ENCODE peak calls at places on chromosomes 16 and 17, in seven cellular contexts. G, M, C, R, P, Y and Z are unnamed samples.

GRCh38 chr16:23952128-23953041 is 116.6 kb downstream of the PRKCB start:
- DNase-seq in G (no peak), M (peak), C (no peak), R (peak), P (no peak), Y (no peak), Z (peak)

GRCh38 chr16:84599528-84600202 is 18.2 kb downstream of the COTL1 start:
- DNase-seq in G (no peak), M (no peak), C (peak), R (no peak), P (no peak), Y (peak), Z (peak)

GRCh38 chr16:17162560-17162959 is 308.2 kb downstream of the XYLT1 start:
- DNase-seq in G (no peak), M (no peak), C (no peak), R (no peak), P (no peak), Y (no peak), Z (no peak)

GRCh38 chr17:48283907-48284306 is 146.1 kb downstream of the SKAP1 start:
- DNase-seq in G (no peak), M (no peak), C (no peak), R (no peak), P (no peak), Y (no peak), Z (no peak)

GRCh38 chr16:3215601-3216262 is 19.2 kb downstream of the ZNF200 start:
- DNase-seq in G (no peak), M (no peak), C (no peak), R (no peak), P (no peak), Y (no peak), Z (no peak)

GRCh38 chr17:14197582-14197981 is 39.1 kb downstream of the CDRT15 start:
- DNase-seq in G (no peak), M (no peak), C (no peak), R (no peak), P (no peak), Y (no peak), Z (no peak)

GRCh38 chr16:77273815-77274214 is 74.6 kb downstream of the SYCE1L start:
- DNase-seq in G (no peak), M (no peak), C (no peak), R (no peak), P (no peak), Y (no peak), Z (no peak)

GRCh38 chr16:89118361-89119061 is 24.9 kb downstream of the ACSF3 start:
- DNase-seq in G (no peak), M (no peak), C (no peak), R (no peak), P (no peak), Y (peak), Z (no peak)

GRCh38 chr16:72474511-72475123 is 302.7 kb upstream of the PMFBP1 start:
- DNase-seq in G (peak), M (no peak), C (no peak), R (peak), P (no peak), Y (peak), Z (no peak)

GRCh38 chr17:28712037-28712704 is 483 bp upstream of the PROCA1 start:
- DNase-seq in G (no peak), M (peak), C (no peak), R (no peak), P (no peak), Y (no peak), Z (no peak)

DNA sequence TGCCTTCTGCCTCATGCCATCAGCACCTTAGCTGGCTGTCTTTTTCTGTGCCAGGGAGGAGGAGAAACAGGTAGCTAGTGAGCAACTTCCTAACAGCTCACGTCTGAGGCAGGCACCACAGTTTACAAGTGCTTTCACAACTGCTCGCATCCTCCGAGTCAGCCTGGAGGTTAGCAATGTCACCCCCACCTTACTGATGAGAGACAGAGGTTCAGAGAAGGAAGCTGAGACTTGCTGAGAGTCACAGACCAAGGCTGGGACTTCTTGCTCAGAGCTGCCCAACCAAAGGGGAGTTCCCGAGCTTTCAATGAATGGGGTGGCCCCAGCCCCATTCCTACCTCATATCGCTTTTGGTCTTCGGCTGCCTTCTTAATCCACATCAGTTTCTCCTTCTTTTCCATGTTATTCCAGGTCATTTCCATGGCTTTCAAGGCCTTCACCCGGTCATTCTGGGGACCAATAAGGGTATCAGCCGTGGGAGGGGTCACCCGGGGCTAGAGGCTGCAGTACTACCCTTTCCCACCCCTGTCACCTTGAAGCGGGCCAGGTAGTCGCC is 9.6 kb downstream of the UBTF start:
- DNase-seq in G (no peak), M (no peak), C (no peak), R (no peak), P (no peak), Y (no peak), Z (no peak)
- TF ChIP-seq JUND in G (no peak), M (no peak), C (no peak), R (no peak), P (no peak), Y (no peak), Z (no peak)

GRCh38 chr16:30997000-30997886 is 12.2 kb downstream of the HSD3B7 start:
- DNase-seq in G (peak), M (peak), C (peak), R (peak), P (peak), Y (peak), Z (peak)

GRCh38 chr16:30995927-30996323 is 10.9 kb downstream of the HSD3B7 start:
- DNase-seq in G (no peak), M (no peak), C (no peak), R (no peak), P (no peak), Y (no peak), Z (no peak)

GRCh38 chr16:30996324-30996999 is 11.5 kb downstream of the HSD3B7 start:
- DNase-seq in G (no peak), M (peak), C (no peak), R (no peak), P (no peak), Y (peak), Z (no peak)

GRCh38 chr16:30998852-30999761 is 11.3 kb downstream of the STX1B start:
- DNase-seq in G (no peak), M (no peak), C (no peak), R (no peak), P (no peak), Y (peak), Z (no peak)

GRCh38 chr16:30997887-30998711 is 12.3 kb downstream of the STX1B start:
- DNase-seq in G (peak), M (no peak), C (no peak), R (no peak), P (no peak), Y (peak), Z (no peak)
- TF ChIP-seq JUND in G (no peak), M (no peak), C (no peak), R (no peak), P (no peak), Y (no peak), Z (peak)

DNA sequence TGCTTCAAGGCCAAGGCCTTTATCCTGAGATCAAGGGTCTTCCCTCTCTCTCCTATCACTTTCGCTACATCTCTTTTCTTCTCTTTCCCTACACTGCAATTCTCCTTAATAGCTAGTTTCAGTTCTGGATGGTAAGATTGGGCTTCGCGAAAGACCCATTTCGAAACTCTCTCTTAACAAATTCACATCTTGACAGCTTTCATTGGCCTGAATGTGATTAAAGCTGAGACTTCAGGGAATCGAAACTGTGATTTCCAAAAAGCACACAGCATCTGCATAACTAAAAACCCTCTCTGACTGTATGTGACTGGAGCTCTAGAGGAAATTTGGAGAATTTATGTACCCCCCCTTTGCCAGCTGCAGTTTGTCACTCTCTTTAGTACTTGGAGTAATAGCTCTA is 105.2 kb upstream of the FAM20A start:
- DNase-seq in G (no peak), M (no peak), C (no peak), R (no peak), P (no peak), Y (no peak), Z (no peak)
- TF ChIP-seq JUND in G (no peak), M (no peak), C (no peak), R (no peak), P (no peak), Y (no peak), Z (no peak)

GRCh38 chr16:74146643-74147042 is 150.0 kb upstream of the PSMD7 start:
- DNase-seq in G (no peak), M (no peak), C (no peak), R (no peak), P (no peak), Y (no peak), Z (no peak)
- TF ChIP-seq JUND in G (no peak), M (no peak), C (no peak), R (no peak), P (no peak), Y (no peak), Z (no peak)

DNA sequence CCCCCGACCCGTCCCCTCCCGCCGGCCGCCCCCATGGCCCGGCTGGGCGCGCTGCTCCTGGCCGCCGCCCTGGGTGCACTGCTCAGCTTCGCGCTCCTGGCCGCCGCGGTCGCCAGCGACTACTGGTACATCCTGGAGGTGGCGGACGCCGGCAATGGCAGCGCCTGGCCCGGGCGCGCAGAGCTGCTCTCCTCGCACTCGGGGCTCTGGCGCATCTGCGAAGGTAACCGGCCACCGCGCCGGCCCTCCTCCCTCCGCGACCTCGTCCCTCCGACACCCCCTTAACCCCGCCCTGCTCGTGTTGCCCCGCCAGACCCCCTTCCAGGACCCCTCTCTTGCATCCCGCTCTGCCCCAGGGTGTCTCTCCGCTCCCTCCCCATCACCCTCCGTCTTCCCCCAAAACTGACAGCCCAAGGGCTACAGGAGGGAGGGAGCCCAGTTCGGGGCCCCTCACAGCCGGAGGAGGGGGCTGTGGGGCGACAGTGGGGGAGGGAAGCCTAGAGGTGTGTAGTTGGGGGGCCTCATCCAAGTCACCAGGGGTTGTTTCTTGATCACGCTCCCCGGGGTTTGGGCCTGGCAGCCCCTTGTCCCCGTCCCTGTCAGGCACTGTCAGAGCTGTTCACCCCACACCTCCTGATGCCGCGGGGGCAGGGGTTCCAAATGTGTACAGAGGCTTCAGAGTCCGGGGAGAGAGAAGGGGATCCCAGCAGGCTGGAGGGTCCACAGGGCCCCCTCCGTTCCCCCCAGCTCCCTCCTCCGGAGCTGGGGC is 744 bp downstream of the TMEM235 start:
- DNase-seq in G (no peak), M (no peak), C (no peak), R (no peak), P (no peak), Y (no peak), Z (peak)
- TF ChIP-seq JUND in G (no peak), M (no peak), C (no peak), R (no peak), P (no peak), Y (no peak), Z (no peak)

GRCh38 chr16:57898961-57899360 is 72.0 kb downstream of the CNGB1 start:
- DNase-seq in G (no peak), M (no peak), C (no peak), R (no peak), P (no peak), Y (no peak), Z (no peak)
- TF ChIP-seq JUND in G (no peak), M (no peak), C (no peak), R (no peak), P (no peak), Y (no peak), Z (no peak)